ENCODE peak calls at places on chromosomes 13 and 19, in nine cellular contexts. A is astrocyte of the spinal cord, Z is upper lobe of right lung, M is retinal pigment epithelial cell, Y is IMR-90, Q is left ventricle myocardium inferior, L is SK-N-SH, H is adrenal gland, R is GM23338. V is an unnamed sample.

GRCh38 chr13:34942732-34943674 is 933 bp downstream of the NBEA start:
- DNase-seq in R (peak), L (peak), Y (no peak), Q (peak), A (no peak), M (no peak), H (peak), Z (peak), V (no peak)

GRCh38 chr19:313988-314815 is 23.0 kb upstream of the PLPP2 start:
- DNase-seq in H (no peak), A (no peak), Q (no peak), M (no peak), L (no peak), Z (peak), R (no peak), Y (no peak), V (no peak)

GRCh38 chr19:17865364-17866311 is 5.9 kb downstream of the RPL18A start:
- DNase-seq in M (no peak), H (no peak), L (peak), Z (no peak), Y (no peak), A (no peak), R (peak), Q (no peak), V (no peak)

GRCh38 chr19:58538257-58539168 is 5.4 kb upstream of the TRIM28 start:
- DNase-seq in Z (no peak), H (peak), A (no peak), Y (no peak), Q (peak), M (no peak), L (no peak), R (peak), V (no peak)

GRCh38 chr13:59722580-59722900 is 441.2 kb downstream of the DIAPH3 start:
- DNase-seq in Y (no peak), M (no peak), L (no peak), Z (no peak), H (no peak), R (no peak), A (no peak), Q (no peak), V (no peak)

GRCh38 chr13:48165063-48165462 is 67.9 kb upstream of the ITM2B start:
- DNase-seq in R (no peak), Q (no peak), Y (no peak), Z (no peak), L (no peak), H (no peak), A (no peak), M (no peak), V (no peak)

GRCh38 chr19:29942404-29943261 is 594 bp downstream of the URI1 start:
- DNase-seq in H (peak), Z (peak), R (peak), A (peak), M (no peak), L (peak), Q (peak), Y (no peak), V (no peak)

GRCh38 chr19:27735314-27735713 is 1477.6 kb downstream of the UQCRFS1 start:
- DNase-seq in R (no peak), A (no peak), H (no peak), Q (no peak), M (no peak), Y (no peak), L (no peak), Z (no peak), V (no peak)

GRCh38 chr13:111403266-111403665 is 82.8 kb downstream of the TEX29 start:
- DNase-seq in L (no peak), H (no peak), Y (no peak), A (no peak), R (no peak), Z (peak), M (no peak), Q (no peak), V (no peak)

GRCh38 chr13:26707122-26708006 is 53.2 kb downstream of the GPR12 start:
- DNase-seq in H (peak), Y (peak), R (peak), A (peak), M (no peak), L (peak), Z (no peak), Q (no peak), V (peak)

GRCh38 chr19:29211562-29212416 is 1.2 kb downstream of the UQCRFS1 start:
- DNase-seq in M (no peak), Z (no peak), Q (no peak), R (peak), L (peak), Y (peak), H (peak), A (peak), V (no peak)

GRCh38 chr19:9165256-9165655 is 13.5 kb upstream of the OR7D2 start:
- DNase-seq in Z (no peak), Q (no peak), M (no peak), H (no peak), A (no peak), R (no peak), L (no peak), Y (peak), V (no peak)

GRCh38 chr19:52492201-52492960 is 35.1 kb upstream of the ZNF808 start:
- DNase-seq in M (no peak), Z (no peak), R (peak), L (peak), Q (no peak), A (no peak), Y (no peak), H (no peak), V (no peak)
- H3K4me3 ChIP-seq in M (no peak), Z (peak), R (peak), L (no peak), Q (peak), A (no peak), Y (no peak), H (no peak), V (no peak)

DNA sequence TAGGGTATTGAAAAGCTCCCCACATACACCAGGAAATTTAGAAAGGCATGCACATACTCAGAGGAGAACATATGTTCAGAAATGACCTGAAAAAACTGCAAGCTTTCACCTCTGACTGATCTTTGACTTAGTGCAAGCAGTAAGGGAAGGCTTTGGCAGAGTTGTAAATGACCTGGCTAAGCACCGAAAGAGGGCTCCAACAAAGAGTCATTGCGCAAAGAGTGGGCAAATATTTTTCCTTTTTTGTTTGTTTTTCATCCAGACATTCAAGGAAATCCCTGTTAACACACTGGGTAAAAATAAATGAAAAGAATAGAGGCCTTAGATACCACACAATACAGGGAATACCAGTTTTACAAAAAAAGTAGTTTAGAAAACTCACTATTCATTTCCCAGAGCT is 5.2 kb upstream of the ZNF233 start:
- DNase-seq in Z (no peak), R (no peak), Y (no peak), A (no peak), Q (no peak), M (no peak), L (no peak), H (no peak), V (no peak)
- TF ChIP-seq CTCF in Z (no peak), R (no peak), Y (no peak), A (no peak), Q (no peak), M (no peak), L (no peak), H (no peak), V (no peak)

DNA sequence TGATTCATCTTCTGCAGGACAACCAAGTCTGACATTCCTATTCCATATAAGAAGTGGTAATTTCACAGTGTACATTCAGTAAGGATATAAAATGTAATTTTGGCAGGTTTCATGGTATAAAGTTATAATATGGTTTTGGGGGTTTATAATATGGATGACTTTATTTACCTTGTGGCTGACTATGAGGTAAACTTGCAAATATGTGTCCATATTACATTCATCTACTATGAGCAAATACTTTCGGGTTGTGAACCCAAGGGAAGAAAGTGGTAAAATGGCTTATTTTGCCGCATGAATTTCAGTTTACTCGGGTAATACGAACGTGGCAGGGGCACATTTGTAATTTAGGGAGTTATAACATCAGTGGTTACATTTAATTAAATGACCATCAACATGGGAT is 86.7 kb upstream of the TNFSF11 start:
- DNase-seq in Z (no peak), R (no peak), M (no peak), Q (no peak), Y (peak), A (no peak), L (no peak), H (no peak), V (no peak)
- H3K4me3 ChIP-seq in Z (no peak), R (no peak), M (no peak), Q (no peak), Y (no peak), A (no peak), L (no peak), H (no peak), V (no peak)

GRCh38 chr19:6930190-6930589 is 42.8 kb downstream of the ADGRE1 start:
- DNase-seq in A (no peak), L (no peak), Q (no peak), Y (no peak), M (no peak), R (no peak), Z (no peak), H (no peak), V (no peak)

GRCh38 chr19:6925801-6926751 is 38.7 kb downstream of the ADGRE1 start:
- DNase-seq in R (peak), A (no peak), L (no peak), Q (no peak), M (no peak), Z (no peak), H (no peak), Y (no peak), V (peak)
- TF ChIP-seq CTCF in R (no peak), A (no peak), L (peak), Q (no peak), M (no peak), Z (peak), H (no peak), Y (no peak), V (peak)